ENCODE peak calls at places on chromosomes 13 and 19, in ten cellular contexts. A, U, R, E, J, Y, S, Z, B and F are unnamed samples.
A peak's percentile ranks its signal among the peaks of the same experiment; 100 is the strongest.

GRCh38 chr19:54464624-54465266 is 1.2 kb upstream of the LENG9 start:
- DNase-seq in A (peak; percentile 91), U (peak; percentile 96), R (peak; percentile 91), E (peak; percentile 73), J (peak; percentile 85), Y (no peak), S (no peak), Z (peak; percentile 57), B (peak; percentile 95), F (peak; percentile 34)

GRCh38 chr19:29672933-29673336 is 7.7 kb downstream of the PLEKHF1 start:
- DNase-seq in A (no peak), U (no peak), R (no peak), E (no peak), J (no peak), Y (no peak), S (no peak), Z (peak; percentile 80), B (peak; percentile 86), F (no peak)

GRCh38 chr19:7395793-7396192 is 47.1 kb downstream of the ARHGEF18 start:
- DNase-seq in A (no peak), U (no peak), R (no peak), E (no peak), J (peak; percentile 41), Y (no peak), S (no peak), Z (no peak), B (peak; percentile 37), F (no peak)

GRCh38 chr13:20102776-20103175 is 58.1 kb downstream of the GJA3 start:
- DNase-seq in A (no peak), U (no peak), R (no peak), E (no peak), J (peak; percentile 20), Y (no peak), S (no peak), Z (no peak), B (no peak), F (no peak)

GRCh38 chr13:21546372-21546771 is 57.6 kb downstream of the MICU2 start:
- DNase-seq in A (no peak), U (no peak), R (no peak), E (peak; percentile 60), J (no peak), Y (no peak), S (no peak), Z (no peak), B (no peak), F (no peak)

GRCh38 chr13:102598061-102598460 is 1.3 kb downstream of the TPP2 start:
- DNase-seq in A (no peak), U (no peak), R (no peak), E (no peak), J (peak; percentile 25), Y (no peak), S (no peak), Z (no peak), B (no peak), F (no peak)

GRCh38 chr13:25930655-25931054 is 121.2 kb downstream of the SHISA2 start:
- DNase-seq in A (no peak), U (no peak), R (no peak), E (no peak), J (no peak), Y (no peak), S (no peak), Z (no peak), B (no peak), F (no peak)

GRCh38 chr13:33776510-33776909 is 41.4 kb upstream of the RFC3 start:
- DNase-seq in A (no peak), U (no peak), R (no peak), E (no peak), J (no peak), Y (no peak), S (no peak), Z (no peak), B (no peak), F (no peak)

GRCh38 chr19:42281175-42282035 is 12.4 kb downstream of the CIC start:
- DNase-seq in A (peak; percentile 73), U (no peak), R (peak; percentile 76), E (peak; percentile 27), J (peak; percentile 65), Y (no peak), S (no peak), Z (no peak), B (no peak), F (no peak)

GRCh38 chr13:34942732-34943674 is 933 bp downstream of the NBEA start:
- DNase-seq in A (peak; percentile 26), U (peak; percentile 66), R (peak; percentile 30), E (no peak), J (no peak), Y (no peak), S (no peak), Z (no peak), B (peak; percentile 11), F (no peak)
- H3K4me3 ChIP-seq in A (peak overlapping the region; percentile 88), U (peak overlapping the region; percentile 89), R (peak overlapping the region; percentile 94), E (peak overlapping the region; percentile 73), J (peak overlapping the region; percentile 80), Y (peak overlapping the region; percentile 63), S (peak overlapping the region; percentile 77), Z (peak overlapping the region; percentile 70), B (peak overlapping the region; percentile 79), F (peak overlapping the region; percentile 69)

GRCh38 chr13:66795636-66796035 is 434.5 kb downstream of the PCDH9 start:
- DNase-seq in A (no peak), U (no peak), R (no peak), E (no peak), J (no peak), Y (no peak), S (no peak), Z (no peak), B (no peak), F (no peak)

GRCh38 chr13:66794340-66795031 is 435.6 kb downstream of the PCDH9 start:
- DNase-seq in A (no peak), U (no peak), R (no peak), E (no peak), J (no peak), Y (no peak), S (no peak), Z (no peak), B (no peak), F (no peak)
- H3K4me3 ChIP-seq in A (no peak overlapping the region), U (no peak overlapping the region), R (no peak overlapping the region), E (no peak overlapping the region), J (no peak overlapping the region), Y (no peak overlapping the region), S (no peak overlapping the region), Z (no peak overlapping the region), B (no peak overlapping the region), F (no peak overlapping the region)

GRCh38 chr13:48506092-48506701 is 26.7 kb downstream of the RCBTB2 start:
- DNase-seq in A (peak; percentile 33), U (peak; percentile 67), R (no peak), E (no peak), J (peak; percentile 4), Y (no peak), S (no peak), Z (no peak), B (no peak), F (no peak)
- H3K4me3 ChIP-seq in A (no peak overlapping the region), U (peak overlapping the region; percentile 24), R (no peak overlapping the region), E (no peak overlapping the region), J (no peak overlapping the region), Y (no peak overlapping the region), S (no peak overlapping the region), Z (peak overlapping the region; percentile 12), B (peak overlapping the region; percentile 28), F (no peak overlapping the region)

GRCh38 chr19:45780146-45780447 is 2.2 kb downstream of the DMPK start:
- DNase-seq in A (no peak), U (no peak), R (no peak), E (no peak), J (no peak), Y (no peak), S (no peak), Z (no peak), B (no peak), F (no peak)
- H3K4me3 ChIP-seq in A (no peak overlapping the region), U (peak overlapping the region; percentile 92), R (peak overlapping the region; percentile 61), E (peak overlapping the region; percentile 77), J (no peak overlapping the region), Y (peak overlapping the region; percentile 72), S (peak overlapping the region; percentile 62), Z (no peak overlapping the region), B (no peak overlapping the region), F (peak overlapping the region; percentile 58)

DNA sequence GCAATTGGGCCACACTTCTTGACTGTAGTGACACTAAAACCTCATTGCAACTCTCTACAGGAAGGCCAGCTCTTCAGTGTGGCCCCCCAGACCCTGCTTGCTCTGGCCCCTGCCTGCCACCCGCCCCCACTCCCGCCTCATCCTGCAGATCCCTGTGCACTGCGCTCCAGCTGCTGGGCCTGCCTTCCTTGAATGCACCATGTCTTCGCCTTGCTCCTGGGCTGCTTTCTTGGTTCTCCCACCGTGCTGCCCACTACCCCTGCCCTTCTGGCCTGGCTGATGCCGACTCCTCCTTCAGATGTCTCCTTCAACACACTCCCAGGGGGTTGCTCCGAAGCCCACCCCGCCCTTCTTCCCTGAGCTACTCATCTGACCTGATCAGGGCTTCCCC is 98.2 kb downstream of the SIPA1L3 start:
- DNase-seq in A (no peak), U (no peak), R (no peak), E (no peak), J (no peak), Y (no peak), S (no peak), Z (no peak), B (no peak), F (no peak)
- H3K4me3 ChIP-seq in A (no peak overlapping the region), U (no peak overlapping the region), R (no peak overlapping the region), E (no peak overlapping the region), J (no peak overlapping the region), Y (no peak overlapping the region), S (no peak overlapping the region), Z (no peak overlapping the region), B (peak overlapping the region; percentile 88), F (peak overlapping the region; percentile 28)

DNA sequence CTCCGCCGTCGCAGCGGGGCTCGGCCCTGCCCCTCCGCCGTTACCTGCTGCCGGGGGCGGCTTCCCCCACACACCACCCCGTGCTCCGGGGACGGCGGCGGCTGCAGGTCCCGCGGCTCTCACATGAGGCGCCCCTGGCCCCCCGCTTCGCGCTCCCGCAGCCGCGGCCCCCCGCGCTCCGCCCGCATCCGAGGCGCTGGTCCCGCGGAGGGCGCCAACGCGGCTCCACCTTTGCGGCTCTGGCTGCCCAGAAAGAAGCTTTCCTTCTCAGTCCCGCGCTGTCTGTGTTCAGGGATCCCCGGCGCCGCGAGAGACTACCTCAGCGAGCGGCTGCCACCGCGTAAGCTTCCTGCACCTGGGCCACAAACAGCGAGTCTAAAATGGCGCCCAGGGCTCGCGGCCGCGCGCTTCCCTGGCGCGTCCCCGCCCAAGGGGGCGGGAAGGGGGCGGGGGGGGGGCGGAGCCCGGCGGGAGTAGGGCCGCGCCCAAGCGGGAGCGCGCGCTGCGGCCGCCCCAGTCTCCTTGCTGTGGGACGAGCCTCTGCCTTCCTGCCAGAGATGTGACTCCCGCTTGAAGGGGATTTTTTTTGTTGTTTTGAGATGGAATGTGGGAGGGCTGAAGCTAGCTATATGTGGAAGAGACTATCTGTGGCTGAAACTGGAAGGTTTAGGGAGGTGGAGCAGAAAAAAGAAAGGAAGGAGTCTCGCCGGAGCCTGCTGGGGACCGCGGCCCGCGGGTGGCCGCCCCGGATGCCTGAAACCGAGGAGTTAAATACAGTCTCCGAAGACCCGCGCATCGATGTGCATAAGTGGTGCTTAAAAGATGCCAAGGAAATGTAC is at the start of gene FBXL3:
- DNase-seq in A (peak; percentile 87), U (peak; percentile 93), R (peak; percentile 85), E (peak; percentile 92), J (peak; percentile 91), Y (peak; percentile 71), S (peak; percentile 81), Z (peak; percentile 76), B (peak; percentile 91), F (peak; percentile 81)
- H3K4me3 ChIP-seq in A (peak within 1 kb of the TSS; percentile 74), U (peak within 1 kb of the TSS; percentile 96), R (peak within 1 kb of the TSS; percentile 99), E (peak within 1 kb of the TSS; percentile 82), J (peak within 1 kb of the TSS; percentile 89), Y (peak within 1 kb of the TSS; percentile 81), S (peak within 1 kb of the TSS; percentile 88), Z (peak within 1 kb of the TSS; percentile 87), B (peak within 1 kb of the TSS; percentile 95), F (peak within 1 kb of the TSS; percentile 87)